ENCODE peak calls at places on chromosomes 3 and 15, in five cellular contexts. R, W, X, U and H are unnamed samples.

GRCh38 chr3:67896130-67896529 is 241.7 kb upstream of the SUCLG2 start:
- DNase-seq in R (no peak), W (no peak), X (no peak), U (no peak), H (no peak)

GRCh38 chr3:102614580-102614979 is 179.8 kb downstream of the ZPLD1 start:
- DNase-seq in R (no peak), W (no peak), X (no peak), U (no peak), H (no peak)

GRCh38 chr3:170751083-170751893 is 118.7 kb downstream of the RPL22L1 start:
- DNase-seq in R (no peak), W (no peak), X (no peak), U (peak; percentile 92), H (no peak)

GRCh38 chr3:127350172-127351050 is 62.6 kb upstream of the PRR20G start:
- DNase-seq in R (peak; percentile 41), W (no peak), X (no peak), U (no peak), H (no peak)

GRCh38 chr3:150725548-150725947 is 21.8 kb upstream of the ERICH6 start:
- DNase-seq in R (no peak), W (no peak), X (no peak), U (no peak), H (peak; percentile 67)

GRCh38 chr15:47504624-47505256 is 212.6 kb upstream of the SEMA6D start:
- DNase-seq in R (no peak), W (no peak), X (no peak), U (peak; percentile 56), H (no peak)

GRCh38 chr3:149536429-149536828 is 61.9 kb downstream of the TM4SF4 start:
- DNase-seq in R (peak; percentile 63), W (peak; percentile 63), X (peak; percentile 71), U (peak; percentile 66), H (no peak)

GRCh38 chr3:172315401-172316091 is 132.7 kb downstream of the GHSR start:
- DNase-seq in R (no peak), W (no peak), X (no peak), U (peak; percentile 95), H (peak; percentile 51)

GRCh38 chr3:73100734-73101550 is 39.5 kb downstream of the EBLN2 start:
- DNase-seq in R (peak; percentile 94), W (peak; percentile 91), X (peak; percentile 90), U (peak; percentile 77), H (peak; percentile 75)

GRCh38 chr3:78690806-78691205 is 1077.0 kb downstream of the ROBO1 start:
- DNase-seq in R (no peak), W (no peak), X (no peak), U (no peak), H (no peak)

GRCh38 chr15:39250001-39250400 is 330.9 kb upstream of the THBS1 start:
- DNase-seq in R (no peak), W (no peak), X (no peak), U (no peak), H (no peak)

GRCh38 chr3:189808246-189809007 is 177.2 kb downstream of the TP63 start:
- DNase-seq in R (no peak), W (no peak), X (no peak), U (no peak), H (no peak)

GRCh38 chr3:23590874-23591273 is 214.9 kb upstream of the UBE2E1 start:
- DNase-seq in R (no peak), W (no peak), X (no peak), U (no peak), H (no peak)

GRCh38 chr3:71873093-71873611 is 88.2 kb upstream of the PROK2 start:
- DNase-seq in R (no peak), W (no peak), X (peak; percentile 41), U (no peak), H (peak; percentile 35)

GRCh38 chr15:98694153-98694552 is 45.8 kb downstream of the IGF1R start:
- DNase-seq in R (no peak), W (no peak), X (no peak), U (no peak), H (no peak)

GRCh38 chr3:107861904-107862303 is 228.9 kb downstream of the CD47 start:
- DNase-seq in R (no peak), W (no peak), X (no peak), U (no peak), H (no peak)

GRCh38 chr15:45328663-45329062 is 49.7 kb downstream of the GATM start:
- DNase-seq in R (no peak), W (no peak), X (no peak), U (no peak), H (no peak)

GRCh38 chr15:80694624-80695098 is 449 bp upstream of the ABHD17C start:
- DNase-seq in R (peak; percentile 63), W (no peak), X (peak; percentile 39), U (peak; percentile 33), H (no peak)

GRCh38 chr3:30680789-30681188 is 74.4 kb downstream of the TGFBR2 start:
- DNase-seq in R (no peak), W (peak; percentile 54), X (no peak), U (peak; percentile 54), H (no peak)

DNA sequence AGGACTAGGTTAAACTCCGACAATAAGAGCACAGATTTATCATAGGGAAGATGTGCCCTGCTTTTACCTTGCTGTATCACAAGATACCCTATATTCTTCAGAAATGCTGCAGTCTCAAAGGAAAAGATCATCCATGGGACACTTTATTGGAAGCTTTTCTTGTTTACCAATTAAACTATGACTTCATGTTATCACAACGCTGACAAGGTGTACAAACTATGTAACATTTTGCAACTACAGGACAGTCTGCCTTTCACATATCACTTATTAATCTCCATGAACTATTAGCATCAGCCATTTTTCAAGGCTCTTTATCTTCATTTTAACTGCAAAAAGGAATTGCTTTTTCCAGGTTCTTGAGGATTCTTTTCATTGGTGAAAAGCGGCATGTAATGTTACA is 34.0 kb downstream of the CBLB start:
- DNase-seq in R (no peak), W (no peak), X (no peak), U (no peak), H (no peak)
- H3K4me1 ChIP-seq in R (no peaks in the 10 kb centered on the region), W (no peaks in the 10 kb centered on the region), X (no peaks in the 10 kb centered on the region), U (no peaks in the 10 kb centered on the region), H (no peaks in the 10 kb centered on the region)

GRCh38 chr3:40337136-40338108 is 27.9 kb downstream of the EIF1B start:
- DNase-seq in R (no peak), W (no peak), X (no peak), U (no peak), H (no peak)

GRCh38 chr3:40333852-40334251 is 24.3 kb downstream of the EIF1B start:
- DNase-seq in R (no peak), W (no peak), X (no peak), U (no peak), H (no peak)

GRCh38 chr3:40336101-40336500 is 26.6 kb downstream of the EIF1B start:
- DNase-seq in R (no peak), W (no peak), X (no peak), U (no peak), H (no peak)

GRCh38 chr3:40333416-40333815 is 23.9 kb downstream of the EIF1B start:
- DNase-seq in R (no peak), W (no peak), X (no peak), U (no peak), H (no peak)

GRCh38 chr3:40336511-40337135 is 27.1 kb downstream of the EIF1B start:
- DNase-seq in R (no peak), W (no peak), X (no peak), U (no peak), H (no peak)
- H2BK12ac ChIP-seq in R (no peak overlapping the region), W (no peak overlapping the region), X (no peak overlapping the region), U (no peak overlapping the region), H (no peak overlapping the region)

GRCh38 chr15:58065011-58065444 is 483 bp downstream of the ALDH1A2 start:
- DNase-seq in R (peak; percentile 65), W (peak; percentile 26), X (peak; percentile 46), U (no peak), H (peak; percentile 13)
- H3K4me1 ChIP-seq in R (no peaks in the 10 kb centered on the region), W (no peaks in the 10 kb centered on the region), X (no peaks in the 10 kb centered on the region), U (peaks cover 11% of the 10 kb centered on the region), H (peaks cover 4% of the 10 kb centered on the region)

GRCh38 chr3:156763386-156763785 is 62.8 kb upstream of the LEKR1 start:
- DNase-seq in R (no peak), W (no peak), X (no peak), U (no peak), H (no peak)
- H2BK12ac ChIP-seq in R (no peak overlapping the region), W (no peak overlapping the region), X (no peak overlapping the region), U (no peak overlapping the region), H (no peak overlapping the region)

DNA sequence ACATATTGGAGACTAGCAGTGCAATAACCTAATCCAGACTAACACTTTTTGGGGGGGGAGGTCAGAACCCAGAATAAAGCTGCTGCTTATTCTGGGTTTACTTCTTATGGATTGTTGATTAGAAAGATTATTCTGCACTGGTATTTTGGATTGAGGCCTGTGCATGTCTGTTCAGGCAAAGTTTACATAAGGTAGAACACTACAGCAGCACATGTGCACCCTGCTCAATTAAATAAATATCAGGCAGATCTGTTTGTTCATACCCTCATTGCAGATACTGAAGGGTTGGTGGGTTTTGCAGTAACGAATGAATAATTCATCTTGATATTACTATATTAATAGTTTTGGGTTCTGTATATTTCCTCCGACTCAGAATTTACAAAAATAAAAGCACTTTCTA is 19.1 kb downstream of the ARIH1 start:
- DNase-seq in R (no peak), W (no peak), X (no peak), U (no peak), H (no peak)
- H3K4me1 ChIP-seq in R (peaks cover 2% of the 10 kb centered on the region), W (no peaks in the 10 kb centered on the region), X (no peaks in the 10 kb centered on the region), U (peaks cover 4% of the 10 kb centered on the region), H (no peaks in the 10 kb centered on the region)

GRCh38 chr15:72474912-72475601 is 927 bp downstream of the ARIH1 start:
- DNase-seq in R (peak; percentile 79), W (peak; percentile 56), X (peak; percentile 70), U (peak; percentile 81), H (peak; percentile 54)

GRCh38 chr15:72472907-72473669 is 1.0 kb upstream of the ARIH1 start:
- DNase-seq in R (no peak), W (peak; percentile 14), X (no peak), U (peak; percentile 57), H (no peak)

GRCh38 chr15:72474466-72474911 is 359 bp downstream of the ARIH1 start:
- DNase-seq in R (no peak), W (no peak), X (no peak), U (no peak), H (no peak)

GRCh38 chr15:72475674-72476073 is 1.5 kb downstream of the ARIH1 start:
- DNase-seq in R (no peak), W (no peak), X (no peak), U (no peak), H (no peak)

DNA sequence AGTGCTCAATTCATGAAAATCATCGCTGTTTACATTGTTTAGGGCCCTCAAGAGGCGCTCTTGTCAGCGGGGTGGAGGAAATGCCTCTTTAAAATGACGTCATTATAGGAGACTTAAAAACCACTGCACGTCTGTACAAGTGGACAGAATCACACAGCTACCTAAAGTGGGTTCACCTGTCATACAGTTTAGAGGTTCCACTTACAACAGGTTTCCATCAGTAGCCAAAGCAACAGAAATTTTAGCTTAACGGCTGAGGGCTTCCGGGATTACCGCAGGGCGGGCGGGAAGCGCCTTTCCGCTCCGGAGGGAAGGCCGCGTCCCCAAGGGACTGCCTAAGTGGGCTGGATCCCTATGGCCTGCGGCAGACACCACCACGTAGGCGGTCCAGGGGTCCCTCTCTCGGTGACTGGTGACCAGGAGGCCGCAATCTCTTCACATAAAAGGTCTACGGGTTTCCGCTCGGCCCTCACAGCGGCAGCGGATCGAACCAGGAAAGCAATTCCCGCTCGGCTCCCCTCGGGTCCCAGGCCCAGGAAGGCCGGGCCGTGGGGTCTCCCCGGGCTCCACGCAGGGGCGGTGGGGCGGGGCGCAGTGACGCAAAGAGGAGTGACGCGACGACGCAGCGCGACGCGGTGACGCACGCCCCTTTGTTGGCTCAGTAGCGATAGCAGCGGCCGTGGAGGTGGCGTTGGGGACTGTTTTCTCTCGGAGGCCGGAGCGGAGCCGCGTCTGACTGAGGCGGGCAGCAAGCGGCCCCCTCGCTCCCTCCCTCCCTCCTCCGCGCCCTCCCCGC is at the start of gene ARIH1:
- DNase-seq in R (peak; percentile 99), W (peak; percentile 96), X (peak; percentile 96), U (peak; percentile 97), H (peak; percentile 95)
- H2BK12ac ChIP-seq in R (peak within 1 kb of the TSS; percentile 87), W (peak within 1 kb of the TSS; percentile 80), X (no peak within 1 kb of the TSS), U (peak within 1 kb of the TSS; percentile 86), H (peak within 1 kb of the TSS; percentile 12)